ENCODE peak calls at places on chromosomes 7 and 10, in five cellular contexts. Y is testis; Q is HCT116; B is PC-9; N is CD8-positive, alpha-beta T cell. L is an unnamed sample. For H3K4me1, the result is how much of the 10 kb centered on the place peaks cover.

GRCh38 chr10:113880236-113880635 is 25.8 kb downstream of the NHLRC2 start:
- DNase-seq in B (no peak), N (no peak), Q (no peak), Y (no peak), L (no peak)

GRCh38 chr10:84427903-84428650 is 99.7 kb downstream of the CCSER2 start:
- DNase-seq in N (no peak), B (no peak), Q (no peak), Y (no peak), L (no peak)

GRCh38 chr7:131934452-131934851 is 378.0 kb upstream of the PODXL start:
- DNase-seq in B (no peak), Q (no peak), Y (no peak), N (no peak), L (no peak)

GRCh38 chr7:151051108-151051507 is 2.8 kb downstream of the ASIC3 start:
- DNase-seq in N (peak), Q (no peak), Y (peak), B (no peak), L (peak)

GRCh38 chr7:142811154-142811737 is 40.5 kb downstream of the PRSS2 start:
- DNase-seq in B (peak), Y (peak), N (no peak), Q (peak), L (no peak)

GRCh38 chr7:105691692-105692564 is 110.6 kb upstream of the EFCAB10 start:
- DNase-seq in Y (peak), Q (no peak), B (peak), N (peak), L (peak)

GRCh38 chr7:142440219-142441073 is 182.6 kb upstream of the PRSS58 start:
- DNase-seq in Y (no peak), B (peak), N (no peak), Q (peak), L (no peak)

GRCh38 chr7:133300811-133301210 is 47.9 kb downstream of the EXOC4 start:
- DNase-seq in Q (no peak), Y (no peak), N (no peak), B (no peak), L (no peak)

GRCh38 chr7:7330997-7331396 is 148.7 kb downstream of the C1GALT1 start:
- DNase-seq in Q (no peak), N (no peak), Y (no peak), B (no peak), L (no peak)

GRCh38 chr7:22001345-22002004 is 55.8 kb upstream of the CDCA7L start:
- DNase-seq in B (peak), N (no peak), Q (peak), Y (no peak), L (no peak)

GRCh38 chr10:4931587-4931986 is 31.6 kb upstream of the AKR1C1 start:
- DNase-seq in N (no peak), Y (peak), Q (no peak), B (peak), L (no peak)

GRCh38 chr10:29555091-29555745 is 79.6 kb downstream of the SVIL start:
- DNase-seq in Q (no peak), Y (no peak), N (no peak), B (no peak), L (no peak)

GRCh38 chr10:84234508-84234907 is 6.8 kb downstream of the LRIT1 start:
- DNase-seq in N (no peak), Y (no peak), Q (no peak), B (no peak), L (no peak)

GRCh38 chr10:132135398-132135872 is 51.3 kb upstream of the DPYSL4 start:
- DNase-seq in N (no peak), Y (no peak), Q (no peak), B (no peak), L (peak)

GRCh38 chr10:107899075-107899474 is 734.6 kb upstream of the SORCS1 start:
- DNase-seq in Y (no peak), Q (no peak), N (no peak), B (no peak), L (no peak)

GRCh38 chr10:13803566-13804554 is 217.1 kb downstream of the PRPF18 start:
- DNase-seq in Y (no peak), N (no peak), B (no peak), Q (no peak), L (no peak)

GRCh38 chr7:101940830-101941229 is 123.4 kb downstream of the CUX1 start:
- DNase-seq in Q (no peak), N (no peak), B (peak), Y (no peak), L (peak)

GRCh38 chr10:70038926-70039325 is 13.7 kb upstream of the MACROH2A2 start:
- DNase-seq in N (no peak), Q (no peak), B (no peak), Y (no peak), L (no peak)

GRCh38 chr10:21975378-21975990 is 28.0 kb downstream of the DNAJC1 start:
- DNase-seq in N (no peak), Q (no peak), Y (no peak), B (no peak), L (no peak)

GRCh38 chr10:79207096-79207357 is 138.3 kb downstream of the ZMIZ1 start:
- DNase-seq in Q (no peak), Y (no peak), B (no peak), N (no peak), L (no peak)

GRCh38 chr10:64733980-64734379 is 1212.8 kb downstream of the REEP3 start:
- DNase-seq in N (no peak), B (peak), Q (peak), Y (peak), L (no peak)

GRCh38 chr7:90625562-90625961 is 29.4 kb downstream of the CDK14 start:
- DNase-seq in N (no peak), Y (no peak), B (peak), Q (no peak), L (peak)

GRCh38 chr7:55288070-55288824 is 76.9 kb upstream of the LANCL2 start:
- DNase-seq in N (no peak), Y (no peak), B (no peak), Q (no peak), L (no peak)

GRCh38 chr10:56142092-56142728 is 218.8 kb downstream of the ZWINT start:
- DNase-seq in Y (no peak), Q (no peak), B (no peak), N (no peak), L (no peak)

GRCh38 chr10:71255817-71256660 is 43.7 kb downstream of the UNC5B start:
- DNase-seq in Y (no peak), N (no peak), B (peak), Q (peak), L (peak)

GRCh38 chr10:14858338-14858925 is 20.2 kb upstream of the SUV39H2 start:
- DNase-seq in Q (no peak), B (no peak), N (no peak), Y (no peak), L (no peak)

GRCh38 chr10:128693493-128694132 is 567.4 kb upstream of the MKI67 start:
- DNase-seq in B (no peak), Q (no peak), N (no peak), Y (no peak), L (no peak)

GRCh38 chr10:91124016-91124415 is 96.4 kb upstream of the PCGF5 start:
- DNase-seq in Q (no peak), N (no peak), B (no peak), Y (no peak), L (no peak)

GRCh38 chr7:35865287-35865686 is 64.4 kb downstream of the SEPTIN7 start:
- DNase-seq in Q (no peak), N (no peak), B (no peak), Y (no peak), L (no peak)

GRCh38 chr7:105775580-105775979 is 100.8 kb downstream of the ATXN7L1 start:
- DNase-seq in Y (no peak), Q (no peak), N (no peak), B (no peak), L (no peak)

GRCh38 chr7:46515844-46516590 is 594.9 kb upstream of the IGFBP3 start:
- DNase-seq in B (peak), N (no peak), Q (no peak), Y (no peak), L (no peak)

GRCh38 chr7:112938895-112939588 is 147.6 kb downstream of the GPR85 start:
- DNase-seq in Y (peak), Q (no peak), B (no peak), N (peak), L (peak)

GRCh38 chr7:43513236-43513635 is 69.7 kb upstream of the STK17A start:
- DNase-seq in N (no peak), Q (no peak), B (no peak), Y (no peak), L (no peak)

GRCh38 chr10:103742779-103743178 is 112.6 kb downstream of the SH3PXD2A start:
- DNase-seq in B (no peak), Y (peak), N (no peak), Q (no peak), L (no peak)

DNA sequence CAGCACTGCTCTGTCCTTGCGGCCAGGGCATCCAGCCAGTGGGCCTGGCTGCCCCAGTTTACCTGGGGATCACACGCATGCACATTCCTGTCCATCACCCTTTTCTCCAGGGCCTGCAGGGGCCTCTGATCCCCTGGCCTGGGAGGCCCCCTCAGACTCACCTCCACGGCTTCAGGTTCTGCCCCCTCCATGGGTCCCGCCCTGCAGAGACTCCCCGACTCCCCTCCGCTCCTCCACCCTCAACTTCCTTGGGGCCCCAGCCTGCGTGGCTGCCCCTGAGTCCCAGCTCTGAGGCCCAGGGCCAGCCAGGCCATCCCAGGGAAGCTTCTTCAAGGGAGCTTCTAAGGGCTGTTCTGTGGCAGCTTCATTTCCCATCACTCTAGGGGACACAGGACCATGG is 324.1 kb downstream of the TCERG1L start:
- DNase-seq in Q (no peak), Y (peak), B (no peak), N (no peak), L (no peak)
- H3K4me1 ChIP-seq in Q (under half), Y (under half), B (under half), N (under half), L (under half)

DNA sequence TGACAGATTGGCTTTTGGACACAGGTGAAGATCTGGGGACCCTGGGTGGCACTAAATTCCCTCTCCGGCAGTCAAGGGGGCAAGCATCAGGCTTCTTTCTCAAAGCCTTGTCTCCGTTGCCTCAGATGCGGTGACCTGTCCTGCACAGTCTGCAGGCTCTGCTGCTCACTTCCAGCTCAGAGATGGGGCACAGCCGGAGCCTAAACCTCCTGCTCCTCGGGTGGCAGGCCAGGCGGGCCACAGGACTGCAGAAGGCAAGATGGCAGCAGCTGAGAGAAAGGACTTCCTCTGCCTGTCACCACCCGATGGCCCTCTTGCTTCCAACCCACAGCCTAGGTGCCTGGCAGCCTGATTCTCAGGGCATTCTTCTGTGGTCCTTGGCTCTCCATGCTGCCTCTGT is 44.4 kb downstream of the ZC3HC1 start:
- DNase-seq in Q (no peak), Y (no peak), B (no peak), N (no peak), L (no peak)
- H3K4me3 ChIP-seq in Q (no peak), Y (no peak), B (no peak), N (no peak), L (no peak)

DNA sequence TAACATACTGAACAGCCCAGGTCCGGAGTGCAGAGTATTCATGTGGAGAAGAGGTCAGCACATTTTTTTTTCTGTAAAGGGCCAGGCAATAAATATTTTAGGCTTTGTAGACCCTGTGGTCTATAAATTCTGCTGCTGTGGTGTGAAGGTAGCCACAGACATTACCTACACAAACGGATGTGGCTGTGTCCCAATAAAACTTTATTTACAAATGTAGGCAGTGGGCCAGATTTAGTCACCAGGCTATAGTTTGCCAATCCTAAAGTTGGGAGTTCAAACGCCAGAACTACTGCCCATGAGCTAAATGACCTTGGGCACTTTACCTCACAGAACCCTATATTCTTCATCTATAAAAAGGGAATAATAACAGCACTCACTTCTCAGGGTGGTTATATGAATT is 13.4 kb downstream of the FAM53B start:
- DNase-seq in Q (no peak), B (no peak), Y (no peak), N (no peak), L (no peak)
- H3K27ac ChIP-seq in Q (no peak), B (no peak), Y (peak), N (no peak), L (no peak)

DNA sequence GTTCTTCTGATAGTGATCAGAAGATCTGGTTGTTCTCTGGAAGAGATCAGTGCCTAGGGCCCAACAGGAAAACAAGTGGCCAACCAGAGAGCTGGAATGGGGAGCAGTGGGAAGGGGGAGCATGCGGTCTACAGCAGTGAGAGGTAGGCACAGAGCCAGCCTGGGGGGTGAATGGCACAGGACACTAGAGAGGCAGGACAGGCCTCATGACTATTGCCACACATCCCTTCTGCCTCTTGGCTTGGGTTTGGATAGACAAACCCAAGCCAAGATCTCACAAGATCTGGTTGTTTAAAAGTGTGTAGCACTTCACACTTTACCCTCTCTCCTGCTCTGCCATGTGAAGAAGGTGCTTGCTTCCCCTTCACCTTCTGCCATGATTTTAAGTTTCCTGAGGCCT is 224.4 kb downstream of the ARHGAP12 start:
- DNase-seq in B (no peak), N (no peak), Y (peak), Q (no peak), L (no peak)
- H3K4me1 ChIP-seq in B (under half), N (under half), Y (under half), Q (under half), L (under half)

GRCh38 chr10:100353770-100354485 is 6.9 kb downstream of the SCD start:
- DNase-seq in Y (no peak), Q (no peak), N (no peak), B (no peak), L (no peak)
- H3K4me3 ChIP-seq in Y (no peak), Q (no peak), N (no peak), B (no peak), L (no peak)

GRCh38 chr10:6311700-6312330 is 109.1 kb downstream of the PFKFB3 start:
- DNase-seq in N (no peak), Q (no peak), B (no peak), Y (no peak), L (no peak)

GRCh38 chr10:6310977-6311376 is 108.2 kb downstream of the PFKFB3 start:
- DNase-seq in B (no peak), Q (no peak), Y (no peak), N (no peak), L (no peak)

GRCh38 chr10:6319119-6319518 is 116.4 kb downstream of the PFKFB3 start:
- DNase-seq in Q (no peak), B (no peak), Y (no peak), N (no peak), L (no peak)

GRCh38 chr10:6313107-6313895 is 110.6 kb downstream of the PFKFB3 start:
- DNase-seq in Q (no peak), Y (no peak), B (no peak), N (no peak), L (no peak)

GRCh38 chr10:6314620-6315205 is 112.0 kb downstream of the PFKFB3 start:
- DNase-seq in Y (no peak), N (no peak), B (peak), Q (no peak), L (no peak)
- H3K27ac ChIP-seq in Y (no peak), N (no peak), B (peak), Q (no peak), L (no peak)

GRCh38 chr10:98310721-98311120 is 42.7 kb upstream of the LOXL4 start:
- DNase-seq in B (no peak), N (no peak), Y (no peak), Q (no peak), L (no peak)

GRCh38 chr10:98314577-98315284 is 46.7 kb upstream of the LOXL4 start:
- DNase-seq in N (no peak), B (peak), Y (no peak), Q (no peak), L (peak)

GRCh38 chr10:98313598-98313997 is 45.6 kb upstream of the LOXL4 start:
- DNase-seq in Y (no peak), N (no peak), B (no peak), Q (no peak), L (no peak)

GRCh38 chr10:98312816-98313215 is 44.8 kb upstream of the LOXL4 start:
- DNase-seq in B (no peak), N (no peak), Q (no peak), Y (no peak), L (no peak)

GRCh38 chr10:98312349-98312748 is 44.4 kb upstream of the LOXL4 start:
- DNase-seq in Q (no peak), Y (no peak), B (no peak), N (no peak), L (no peak)
- H3K4me1 ChIP-seq in Q (under half), Y (under half), B (under half), N (under half), L (under half)